ENCODE peak calls at places on chromosomes 5 and 9, in seven cellular contexts. One of them, this sample, is unnamed.

GRCh38 chr5:151904921-151905320 is 19.7 kb downstream of the GLRA1 start:
- DNase-seq in neuronal stem cell: no peak
- DNase-seq in mesendoderm: no peak
- DNase-seq in mesenchymal stem cell: no peak
- DNase-seq in H1: no peak
- DNase-seq in H9: no peak
- DNase-seq in trophoblast cell: no peak
- DNase-seq in this sample: no peak

GRCh38 chr9:104951487-104951886 is 23.5 kb upstream of the ABCA1 start:
- DNase-seq in neuronal stem cell: no peak
- DNase-seq in mesendoderm: no peak
- DNase-seq in mesenchymal stem cell: no peak
- DNase-seq in H1: no peak
- DNase-seq in H9: no peak
- DNase-seq in trophoblast cell: no peak
- DNase-seq in this sample: no peak

GRCh38 chr9:77829440-77829839 is 181.3 kb upstream of the GNA14 start:
- DNase-seq in neuronal stem cell: no peak
- DNase-seq in mesendoderm: no peak
- DNase-seq in mesenchymal stem cell: no peak
- DNase-seq in H1: no peak
- DNase-seq in H9: no peak
- DNase-seq in trophoblast cell: no peak
- DNase-seq in this sample: no peak

GRCh38 chr5:73030995-73031394 is 75.2 kb downstream of the FCHO2 start:
- DNase-seq in neuronal stem cell: peak
- DNase-seq in mesendoderm: peak
- DNase-seq in mesenchymal stem cell: peak
- DNase-seq in H1: no peak
- DNase-seq in H9: peak
- DNase-seq in trophoblast cell: peak
- DNase-seq in this sample: peak

GRCh38 chr5:143156556-143156955 is 246.9 kb downstream of the NR3C1 start:
- DNase-seq in neuronal stem cell: no peak
- DNase-seq in mesendoderm: no peak
- DNase-seq in mesenchymal stem cell: no peak
- DNase-seq in H1: no peak
- DNase-seq in H9: no peak
- DNase-seq in trophoblast cell: no peak
- DNase-seq in this sample: no peak

GRCh38 chr5:1910081-1910760 is 27.5 kb upstream of the IRX4 start:
- DNase-seq in neuronal stem cell: no peak
- DNase-seq in mesendoderm: no peak
- DNase-seq in mesenchymal stem cell: no peak
- DNase-seq in H1: no peak
- DNase-seq in H9: no peak
- DNase-seq in trophoblast cell: no peak
- DNase-seq in this sample: no peak

GRCh38 chr5:105371169-105371568 is 1808.6 kb upstream of the NUDT12 start:
- DNase-seq in neuronal stem cell: no peak
- DNase-seq in mesendoderm: no peak
- DNase-seq in mesenchymal stem cell: no peak
- DNase-seq in H1: no peak
- DNase-seq in H9: no peak
- DNase-seq in trophoblast cell: no peak
- DNase-seq in this sample: no peak

GRCh38 chr5:170297589-170298462 is at the start of gene LCP2:
- DNase-seq in neuronal stem cell: no peak
- DNase-seq in mesendoderm: no peak
- DNase-seq in mesenchymal stem cell: no peak
- DNase-seq in H1: no peak
- DNase-seq in H9: no peak
- DNase-seq in trophoblast cell: no peak
- DNase-seq in this sample: no peak

GRCh38 chr9:72807765-72808445 is 144.9 kb downstream of the ALDH1A1 start:
- DNase-seq in neuronal stem cell: no peak
- DNase-seq in mesendoderm: peak
- DNase-seq in mesenchymal stem cell: no peak
- DNase-seq in H1: peak
- DNase-seq in H9: peak
- DNase-seq in trophoblast cell: no peak
- DNase-seq in this sample: no peak

GRCh38 chr9:125401317-125401716 is 139.7 kb downstream of the GAPVD1 start:
- DNase-seq in neuronal stem cell: no peak
- DNase-seq in mesendoderm: no peak
- DNase-seq in mesenchymal stem cell: no peak
- DNase-seq in H1: no peak
- DNase-seq in H9: peak
- DNase-seq in trophoblast cell: no peak
- DNase-seq in this sample: peak

GRCh38 chr5:141657937-141658545 is 6.8 kb upstream of the FCHSD1 start:
- DNase-seq in neuronal stem cell: no peak
- DNase-seq in mesendoderm: no peak
- DNase-seq in mesenchymal stem cell: peak
- DNase-seq in H1: no peak
- DNase-seq in H9: no peak
- DNase-seq in trophoblast cell: no peak
- DNase-seq in this sample: peak

GRCh38 chr5:57368010-57368409 is 114.6 kb downstream of the ACTBL2 start:
- DNase-seq in neuronal stem cell: no peak
- DNase-seq in mesendoderm: no peak
- DNase-seq in mesenchymal stem cell: no peak
- DNase-seq in H1: no peak
- DNase-seq in H9: no peak
- DNase-seq in trophoblast cell: no peak
- DNase-seq in this sample: peak

DNA sequence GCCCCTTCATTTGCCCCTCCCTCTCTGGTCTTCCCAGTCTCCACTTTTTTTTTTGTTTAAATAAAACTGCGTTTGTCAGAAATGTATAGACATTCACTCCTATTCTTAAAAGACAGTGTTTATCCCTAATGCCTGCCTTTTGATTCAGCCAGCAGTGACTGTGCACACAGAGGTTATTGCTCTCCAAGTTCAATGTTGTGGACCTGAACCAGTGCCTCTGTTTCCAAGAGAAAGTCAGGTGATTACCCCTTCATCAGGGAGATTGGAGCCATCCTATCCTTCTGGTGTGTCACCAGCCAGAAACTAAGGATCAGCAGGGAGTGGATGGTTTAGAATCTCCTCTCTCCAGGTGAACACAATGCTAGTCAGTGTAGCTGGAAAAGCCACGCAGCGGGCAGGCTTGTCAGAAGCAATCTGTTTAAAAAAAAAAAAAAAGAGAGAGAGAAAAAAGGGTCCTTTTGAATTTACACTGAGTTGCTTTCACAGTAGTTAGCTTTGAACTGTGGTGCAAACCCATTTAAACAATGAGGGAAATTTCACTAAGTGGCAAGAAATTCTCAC is 167.5 kb upstream of the DMRT1 start:
- DNase-seq in neuronal stem cell: peak
- DNase-seq in mesendoderm: peak
- DNase-seq in mesenchymal stem cell: no peak
- DNase-seq in H1: peak
- DNase-seq in H9: peak
- DNase-seq in trophoblast cell: no peak
- DNase-seq in this sample: no peak
- H3K18ac ChIP-seq in neuronal stem cell: no peak
- H3K18ac ChIP-seq in mesendoderm: no peak
- H3K18ac ChIP-seq in mesenchymal stem cell: no peak
- H3K18ac ChIP-seq in H1: no peak
- H3K18ac ChIP-seq in H9: no peak
- H3K18ac ChIP-seq in trophoblast cell: peak
- H3K18ac ChIP-seq in this sample: peak

DNA sequence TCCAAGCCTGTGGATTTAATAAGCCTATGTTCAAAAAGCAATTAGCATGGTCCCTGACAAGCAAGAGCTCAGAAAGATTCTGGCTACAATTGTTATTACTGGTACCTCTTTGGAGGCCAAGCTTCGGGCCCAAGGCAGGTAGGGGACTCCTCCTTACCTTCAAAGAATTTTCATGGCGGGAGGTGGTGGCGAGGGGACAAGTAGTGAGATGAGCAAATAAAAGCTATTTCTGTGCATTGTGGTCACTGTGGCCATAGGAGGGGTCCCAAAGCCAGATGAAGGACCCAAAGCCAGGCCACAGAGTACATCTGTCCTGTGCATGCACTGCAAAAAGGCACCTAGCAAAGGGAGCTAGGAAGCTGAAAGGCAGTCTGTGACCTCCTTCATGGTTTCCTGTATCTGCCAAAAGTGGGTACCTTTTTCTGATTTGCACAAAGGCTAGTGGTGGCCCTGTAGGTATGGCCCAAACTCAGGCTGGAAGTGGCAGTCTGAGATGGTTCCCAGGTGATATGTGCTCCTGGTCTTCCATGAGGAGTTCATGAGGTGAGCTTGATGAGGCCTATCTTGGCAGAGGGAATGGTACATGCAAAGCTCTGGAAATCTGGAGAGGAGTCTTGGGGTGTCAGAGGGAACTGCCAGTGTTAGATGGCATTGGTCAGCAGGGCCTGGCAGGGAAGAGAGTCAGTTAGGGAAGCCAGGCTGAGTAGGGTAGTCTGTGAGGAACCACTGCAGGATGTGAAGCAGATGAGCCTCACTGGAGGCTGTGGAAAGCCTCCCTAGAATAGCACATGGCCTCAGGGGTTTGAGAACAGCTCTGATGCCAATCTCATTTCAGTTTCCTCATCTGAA is 3.3 kb upstream of the CXXC5 start:
- DNase-seq in neuronal stem cell: no peak
- DNase-seq in mesendoderm: no peak
- DNase-seq in mesenchymal stem cell: no peak
- DNase-seq in H1: no peak
- DNase-seq in H9: no peak
- DNase-seq in trophoblast cell: no peak
- DNase-seq in this sample: no peak
- H3K18ac ChIP-seq in neuronal stem cell: no peak
- H3K18ac ChIP-seq in mesendoderm: no peak
- H3K18ac ChIP-seq in mesenchymal stem cell: no peak
- H3K18ac ChIP-seq in H1: no peak
- H3K18ac ChIP-seq in H9: no peak
- H3K18ac ChIP-seq in trophoblast cell: no peak
- H3K18ac ChIP-seq in this sample: no peak

DNA sequence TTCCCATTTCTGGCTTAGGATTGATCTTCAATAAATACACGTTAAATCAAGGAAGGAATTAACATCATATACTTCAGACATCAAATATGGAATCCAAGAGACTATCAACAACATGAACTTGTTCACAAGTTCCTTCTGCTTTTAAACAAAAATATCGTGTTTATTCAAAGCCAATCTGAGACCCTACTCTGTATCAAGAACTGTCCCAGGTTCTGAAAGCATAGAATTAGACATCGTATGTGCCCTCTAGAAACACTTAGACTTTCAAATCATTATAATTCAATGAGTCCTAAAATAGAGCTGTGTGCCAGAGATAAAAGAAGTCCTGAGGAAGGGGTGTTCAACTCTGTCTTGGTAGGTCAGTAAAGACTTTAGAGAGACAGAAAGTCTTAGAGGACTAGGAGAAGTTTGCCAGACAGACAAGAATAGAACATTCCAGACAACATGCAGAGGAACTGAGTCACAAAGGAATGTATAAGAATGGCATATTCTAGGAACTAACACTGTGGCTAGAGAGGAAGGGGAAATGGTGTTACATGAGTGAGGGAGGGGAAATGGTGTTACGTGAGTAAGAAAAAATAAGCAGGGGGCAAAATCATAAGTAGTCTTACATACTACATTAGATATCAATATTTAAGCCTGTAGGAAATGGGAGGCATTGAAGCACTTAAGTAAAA is 2.9 kb downstream of the TPD52L3 start:
- DNase-seq in neuronal stem cell: no peak
- DNase-seq in mesendoderm: no peak
- DNase-seq in mesenchymal stem cell: peak
- DNase-seq in H1: no peak
- DNase-seq in H9: no peak
- DNase-seq in trophoblast cell: no peak
- DNase-seq in this sample: no peak
- H3K18ac ChIP-seq in neuronal stem cell: no peak
- H3K18ac ChIP-seq in mesendoderm: no peak
- H3K18ac ChIP-seq in mesenchymal stem cell: no peak
- H3K18ac ChIP-seq in H1: no peak
- H3K18ac ChIP-seq in H9: no peak
- H3K18ac ChIP-seq in trophoblast cell: no peak
- H3K18ac ChIP-seq in this sample: no peak

GRCh38 chr5:82738681-82739080 is 338.5 kb downstream of the TMEM167A start:
- DNase-seq in neuronal stem cell: no peak
- DNase-seq in mesendoderm: no peak
- DNase-seq in mesenchymal stem cell: no peak
- DNase-seq in H1: no peak
- DNase-seq in H9: no peak
- DNase-seq in trophoblast cell: no peak
- DNase-seq in this sample: no peak
- H3K18ac ChIP-seq in neuronal stem cell: no peak
- H3K18ac ChIP-seq in mesendoderm: no peak
- H3K18ac ChIP-seq in mesenchymal stem cell: no peak
- H3K18ac ChIP-seq in H1: no peak
- H3K18ac ChIP-seq in H9: no peak
- H3K18ac ChIP-seq in trophoblast cell: no peak
- H3K18ac ChIP-seq in this sample: no peak

GRCh38 chr9:136751814-136752213 is 3.5 kb upstream of the LCN6 start:
- DNase-seq in neuronal stem cell: no peak
- DNase-seq in mesendoderm: no peak
- DNase-seq in mesenchymal stem cell: no peak
- DNase-seq in H1: no peak
- DNase-seq in H9: no peak
- DNase-seq in trophoblast cell: no peak
- DNase-seq in this sample: no peak
- H3K18ac ChIP-seq in neuronal stem cell: no peak
- H3K18ac ChIP-seq in mesendoderm: no peak
- H3K18ac ChIP-seq in mesenchymal stem cell: no peak
- H3K18ac ChIP-seq in H1: no peak
- H3K18ac ChIP-seq in H9: no peak
- H3K18ac ChIP-seq in trophoblast cell: no peak
- H3K18ac ChIP-seq in this sample: no peak

GRCh38 chr9:29394855-29395254 is 1821.6 kb upstream of the C9orf72 start:
- DNase-seq in neuronal stem cell: no peak
- DNase-seq in mesendoderm: no peak
- DNase-seq in mesenchymal stem cell: no peak
- DNase-seq in H1: no peak
- DNase-seq in H9: no peak
- DNase-seq in trophoblast cell: no peak
- DNase-seq in this sample: no peak

GRCh38 chr9:29393064-29393463 is 1819.8 kb upstream of the C9orf72 start:
- DNase-seq in neuronal stem cell: no peak
- DNase-seq in mesendoderm: no peak
- DNase-seq in mesenchymal stem cell: peak
- DNase-seq in H1: no peak
- DNase-seq in H9: no peak
- DNase-seq in trophoblast cell: no peak
- DNase-seq in this sample: no peak

GRCh38 chr9:29390859-29391258 is 1817.6 kb upstream of the C9orf72 start:
- DNase-seq in neuronal stem cell: no peak
- DNase-seq in mesendoderm: peak
- DNase-seq in mesenchymal stem cell: no peak
- DNase-seq in H1: no peak
- DNase-seq in H9: peak
- DNase-seq in trophoblast cell: no peak
- DNase-seq in this sample: no peak
- H3K18ac ChIP-seq in neuronal stem cell: no peak
- H3K18ac ChIP-seq in mesendoderm: no peak
- H3K18ac ChIP-seq in mesenchymal stem cell: no peak
- H3K18ac ChIP-seq in H1: no peak
- H3K18ac ChIP-seq in H9: no peak
- H3K18ac ChIP-seq in trophoblast cell: no peak
- H3K18ac ChIP-seq in this sample: no peak

This sample was measured in IMR-90.